ENCODE peak calls at places on chromosomes 6 and 20, in nine cellular contexts. I is IMR-90, N is fibroblast of the aortic adventitia, Y is brain microvascular endothelial cell, S is foreskin fibroblast, E is lower leg skin, Q is adrenal gland, P is pancreas, X is left lung. D is an unnamed sample.

GRCh38 chr6:97497713-97498331 is 214.8 kb upstream of the MMS22L start:
- DNase-seq in I (peak), N (peak), Y (peak), S (peak), E (peak), Q (peak), P (peak), X (peak), D (peak)

GRCh38 chr20:62276448-62276847 is 26.3 kb upstream of the ADRM1 start:
- DNase-seq in I (no peak), N (no peak), Y (no peak), S (no peak), E (no peak), Q (no peak), P (peak), X (no peak), D (no peak)

GRCh38 chr6:77979204-77979603 is 326.4 kb downstream of the MEI4 start:
- DNase-seq in I (no peak), N (no peak), Y (no peak), S (no peak), E (no peak), Q (no peak), P (no peak), X (no peak), D (no peak)

GRCh38 chr6:125041740-125042459 is 79.7 kb downstream of the RNF217 start:
- DNase-seq in I (peak), N (peak), Y (peak), S (peak), E (no peak), Q (no peak), P (no peak), X (no peak), D (peak)

GRCh38 chr6:160955508-160956295 is 35.9 kb upstream of the MAP3K4 start:
- DNase-seq in I (no peak), N (no peak), Y (no peak), S (no peak), E (no peak), Q (no peak), P (no peak), X (no peak), D (no peak)

GRCh38 chr6:135233676-135234491 is 52.8 kb downstream of the MYB start:
- DNase-seq in I (no peak), N (peak), Y (no peak), S (peak), E (no peak), Q (no peak), P (no peak), X (no peak), D (no peak)

GRCh38 chr6:168122011-168122410 is 43.0 kb upstream of the FRMD1 start:
- DNase-seq in I (no peak), N (no peak), Y (no peak), S (no peak), E (peak), Q (no peak), P (no peak), X (no peak), D (no peak)

GRCh38 chr6:34888441-34888820 is 589 bp upstream of the TAF11 start:
- DNase-seq in I (no peak), N (no peak), Y (no peak), S (no peak), E (no peak), Q (no peak), P (no peak), X (no peak), D (no peak)

GRCh38 chr6:16471222-16471784 is 232.9 kb downstream of the GMPR start:
- DNase-seq in I (peak), N (peak), Y (peak), S (no peak), E (no peak), Q (no peak), P (no peak), X (no peak), D (no peak)

GRCh38 chr20:35252037-35252461 is 25.6 kb downstream of the MMP24 start:
- DNase-seq in I (no peak), N (no peak), Y (no peak), S (no peak), E (no peak), Q (no peak), P (no peak), X (no peak), D (no peak)

GRCh38 chr20:1618479-1618878 is 1.3 kb downstream of the SIRPB1 start:
- DNase-seq in I (peak), N (no peak), Y (no peak), S (no peak), E (no peak), Q (no peak), P (no peak), X (no peak), D (no peak)

GRCh38 chr6:56542367-56543331 is 100.0 kb downstream of the DST start:
- DNase-seq in I (peak), N (peak), Y (peak), S (peak), E (peak), Q (peak), P (peak), X (peak), D (peak)
- TF ChIP-seq CTCF in I (peak), N (peak), Y (peak), S (peak), E (no peak), Q (peak), P (no peak), X (no peak), D (peak)

DNA sequence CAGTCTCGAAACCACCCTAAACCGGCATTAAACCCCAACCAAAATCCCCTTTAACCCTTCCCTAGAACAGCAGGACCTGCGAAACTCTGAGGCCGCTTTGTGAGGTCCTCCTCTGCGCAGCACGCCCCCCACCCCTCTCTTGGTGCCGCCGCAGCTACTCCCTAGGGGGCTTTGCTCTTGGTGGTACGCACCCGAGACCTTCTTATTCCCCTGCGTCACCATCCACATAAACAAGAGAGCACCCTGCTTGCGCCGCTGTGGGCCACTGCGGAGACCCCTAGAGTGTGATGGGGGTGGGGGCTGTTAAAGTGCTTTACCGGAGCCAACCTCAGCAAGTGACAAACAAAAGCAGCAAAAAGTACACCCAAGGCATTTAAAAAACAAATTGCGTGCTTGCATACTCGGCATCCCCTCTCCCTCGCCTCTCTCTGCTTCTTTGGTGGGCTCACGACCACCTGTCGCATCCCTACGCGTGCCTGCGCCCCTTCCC is 502 bp upstream of the GNAS start:
- DNase-seq in I (no peak), N (no peak), Y (no peak), S (no peak), E (no peak), Q (no peak), P (no peak), X (no peak), D (no peak)
- H3K4me3 ChIP-seq in I (peak), N (peak), Y (peak), S (peak), E (peak), Q (peak), P (peak), X (peak), D (peak)

GRCh38 chr6:110053395-110054240 is 75.5 kb downstream of the GPR6 start:
- DNase-seq in I (peak), N (peak), Y (peak), S (peak), E (no peak), Q (peak), P (peak), X (no peak), D (peak)

GRCh38 chr6:110043366-110043994 is 65.4 kb downstream of the GPR6 start:
- DNase-seq in I (no peak), N (no peak), Y (no peak), S (no peak), E (peak), Q (no peak), P (no peak), X (no peak), D (no peak)

GRCh38 chr6:110044093-110044492 is 66.0 kb downstream of the GPR6 start:
- DNase-seq in I (no peak), N (no peak), Y (no peak), S (no peak), E (peak), Q (no peak), P (no peak), X (no peak), D (no peak)

GRCh38 chr6:110049696-110050465 is 71.8 kb downstream of the GPR6 start:
- DNase-seq in I (no peak), N (no peak), Y (no peak), S (no peak), E (no peak), Q (no peak), P (no peak), X (no peak), D (no peak)

GRCh38 chr6:110048221-110048875 is 70.2 kb downstream of the GPR6 start:
- DNase-seq in I (no peak), N (no peak), Y (peak), S (no peak), E (no peak), Q (no peak), P (no peak), X (no peak), D (no peak)
- TF ChIP-seq CTCF in I (no peak), N (no peak), Y (no peak), S (no peak), E (no peak), Q (no peak), P (no peak), X (no peak), D (no peak)

GRCh38 chr6:142373268-142374089 is 71.7 kb downstream of the ADGRG6 start:
- DNase-seq in I (peak), N (no peak), Y (no peak), S (no peak), E (no peak), Q (no peak), P (no peak), X (no peak), D (no peak)
- H3K4me3 ChIP-seq in I (no peak), N (no peak), Y (no peak), S (no peak), E (no peak), Q (no peak), P (no peak), X (no peak), D (no peak)

GRCh38 chr6:17565399-17565798 is 34.7 kb upstream of the FAM8A1 start:
- DNase-seq in I (no peak), N (no peak), Y (no peak), S (no peak), E (no peak), Q (no peak), P (no peak), X (no peak), D (no peak)

DNA sequence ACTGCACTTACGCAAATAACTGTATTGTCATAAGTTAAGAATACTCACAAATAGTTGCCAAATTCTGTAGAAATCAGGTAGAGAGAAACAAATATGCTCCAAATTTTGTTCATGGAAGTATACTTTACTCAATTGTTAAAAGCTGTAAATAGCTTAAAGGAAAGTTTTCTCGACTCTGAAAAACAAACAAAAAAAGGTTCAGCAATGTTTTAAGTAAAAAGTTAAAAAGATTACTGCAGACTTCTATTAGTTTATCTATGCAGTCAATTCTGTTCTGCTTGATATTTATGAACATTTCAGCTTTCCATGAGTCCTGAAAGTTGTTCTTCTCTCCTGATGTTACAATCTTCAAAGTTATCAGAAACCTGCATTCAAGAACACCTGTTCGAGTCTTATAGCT is 37.5 kb upstream of the FAM8A1 start:
- DNase-seq in I (no peak), N (no peak), Y (no peak), S (no peak), E (no peak), Q (no peak), P (no peak), X (no peak), D (no peak)
- TF ChIP-seq CTCF in I (no peak), N (no peak), Y (no peak), S (no peak), E (no peak), Q (no peak), P (no peak), X (no peak), D (no peak)

DNA sequence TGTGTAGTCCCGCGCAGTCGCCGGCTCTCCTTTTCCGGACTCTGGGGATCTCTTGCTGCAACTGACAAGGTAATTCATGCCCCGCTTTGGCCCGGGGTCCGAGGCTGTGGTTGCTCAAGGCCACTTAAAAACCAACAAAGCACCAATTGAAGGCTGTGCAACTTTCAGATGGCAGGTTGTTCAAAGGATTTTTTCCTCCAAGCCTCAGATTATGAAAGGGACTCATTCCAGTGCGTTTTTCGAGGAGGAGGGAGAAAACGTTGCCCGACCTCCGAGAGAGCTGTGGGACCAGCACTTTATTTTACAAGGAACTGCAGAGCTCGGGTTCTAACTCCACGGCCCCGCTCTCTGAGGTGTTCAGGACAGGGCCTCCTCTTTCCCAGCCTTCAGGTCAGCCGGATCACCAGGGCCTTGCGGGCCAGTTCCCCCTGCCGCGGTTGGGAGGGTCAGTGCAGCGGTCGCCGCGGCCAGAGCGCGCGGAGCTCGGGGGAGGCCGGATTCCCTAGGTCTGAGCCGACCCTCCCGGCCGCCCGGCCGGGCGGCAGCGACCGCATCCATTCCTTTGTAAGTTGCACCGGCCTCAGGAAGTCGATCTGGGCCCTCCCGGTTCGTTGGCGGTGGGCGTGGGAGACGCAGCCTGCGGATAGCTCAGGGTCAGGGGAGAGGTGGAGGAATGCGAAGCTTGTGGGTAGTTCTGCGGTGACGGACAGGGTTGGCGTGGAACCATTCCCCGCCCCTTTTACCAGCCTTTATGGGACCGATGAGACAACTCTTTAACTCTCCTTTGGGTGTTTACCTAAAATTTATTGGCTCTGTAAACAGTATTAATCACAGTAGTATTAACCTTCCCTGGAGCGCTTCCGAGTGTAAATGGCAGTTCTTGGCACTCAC is 1.6 kb downstream of the UTRN start:
- DNase-seq in I (peak), N (peak), Y (peak), S (peak), E (peak), Q (peak), P (peak), X (peak), D (peak)
- H3K4me3 ChIP-seq in I (peak), N (peak), Y (peak), S (peak), E (peak), Q (peak), P (peak), X (peak), D (peak)

GRCh38 chr6:103191391-103192093 is 1668.2 kb downstream of the HACE1 start:
- DNase-seq in I (no peak), N (no peak), Y (no peak), S (no peak), E (no peak), Q (no peak), P (no peak), X (no peak), D (no peak)
- TF ChIP-seq CTCF in I (no peak), N (no peak), Y (no peak), S (no peak), E (no peak), Q (no peak), P (no peak), X (no peak), D (no peak)

GRCh38 chr6:46130665-46131064 is 876 bp downstream of the ENPP4 start:
- DNase-seq in I (no peak), N (peak), Y (no peak), S (no peak), E (no peak), Q (no peak), P (no peak), X (no peak), D (no peak)
- H3K4me3 ChIP-seq in I (no peak), N (peak), Y (no peak), S (no peak), E (no peak), Q (peak), P (peak), X (peak), D (no peak)

DNA sequence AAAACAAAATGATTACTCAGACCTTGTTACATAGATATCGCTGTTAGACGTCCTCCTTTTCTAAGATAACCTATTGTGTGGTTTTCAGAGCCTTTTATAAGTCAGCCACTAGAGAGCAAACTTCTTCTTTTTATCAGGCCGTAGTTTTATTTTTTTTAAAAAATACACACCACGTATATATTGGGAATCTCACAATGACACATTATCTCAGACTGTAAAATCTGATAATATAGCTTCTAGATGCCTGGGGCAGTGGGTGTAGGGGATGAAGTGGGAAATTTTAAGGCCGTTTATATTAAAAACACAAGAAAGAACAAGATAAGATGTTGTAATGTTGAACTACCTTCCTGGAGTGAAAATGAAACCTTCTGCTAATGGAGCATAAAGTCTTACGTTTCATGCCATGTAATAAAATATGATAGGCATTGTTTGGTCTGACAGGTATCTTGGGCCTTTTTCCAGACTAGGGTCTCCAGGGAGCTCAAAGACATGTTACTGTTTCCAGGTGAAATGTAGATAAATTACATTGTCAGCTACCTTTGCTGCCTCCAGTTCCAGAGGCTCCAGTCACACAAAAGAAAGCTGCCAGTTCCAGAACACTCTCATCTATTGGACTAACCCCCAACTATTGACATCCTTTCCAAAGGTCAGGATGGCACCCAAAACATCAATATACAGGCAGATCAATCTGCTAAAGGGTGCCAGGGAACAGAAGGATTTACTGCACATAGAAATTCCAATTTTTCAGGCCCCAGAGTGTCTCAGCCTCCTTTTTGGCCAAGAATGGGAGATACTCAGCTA is 130.2 kb upstream of the AKIRIN2 start:
- DNase-seq in I (peak), N (peak), Y (no peak), S (peak), E (no peak), Q (no peak), P (no peak), X (no peak), D (peak)
- TF ChIP-seq CTCF in I (peak), N (peak), Y (peak), S (peak), E (no peak), Q (peak), P (no peak), X (no peak), D (peak)